ENCODE peak calls at places on chromosomes 4 and X, in nine cellular contexts. S, U, T, C, Y, H, R, L and D are unnamed samples.

GRCh38 chr4:99693164-99693563 is 35.5 kb upstream of the C4orf54 start:
- DNase-seq in L (no peak), C (no peak), Y (no peak), R (no peak), T (no peak), U (no peak), H (no peak), S (no peak), D (no peak)

GRCh38 chr4:60865238-60865637 is 334.9 kb upstream of the ADGRL3 start:
- DNase-seq in Y (no peak), U (no peak), S (no peak), R (no peak), T (peak), C (no peak), H (no peak), L (no peak), D (no peak)

GRCh38 chr4:36255575-36255974 is 11.3 kb upstream of the ARAP2 start:
- DNase-seq in U (no peak), T (no peak), R (no peak), H (peak), S (peak), L (no peak), Y (peak), C (no peak), D (peak)

GRCh38 chrX:113962338-113962737 is 621.5 kb upstream of the HTR2C start:
- DNase-seq in T (no peak), L (no peak), C (no peak), Y (no peak), R (no peak), U (no peak), H (no peak), S (peak), D (no peak)

GRCh38 chrX:21934414-21934813 is 6.1 kb upstream of the SMS start:
- DNase-seq in U (no peak), S (no peak), T (peak), H (no peak), R (no peak), C (no peak), Y (no peak), L (no peak), D (no peak)

GRCh38 chr4:80134936-80135701 is 62.1 kb upstream of the ANTXR2 start:
- DNase-seq in T (no peak), U (peak), H (no peak), L (no peak), C (no peak), S (no peak), Y (no peak), R (no peak), D (no peak)

GRCh38 chr4:165402375-165402774 is 23.6 kb downstream of the CPE start:
- DNase-seq in H (no peak), Y (no peak), L (no peak), R (no peak), S (no peak), U (no peak), C (no peak), T (no peak), D (no peak)

GRCh38 chr4:38804654-38805295 is at the start of gene TLR1:
- DNase-seq in R (no peak), H (peak), C (no peak), S (peak), T (no peak), L (no peak), U (peak), Y (no peak), D (no peak)

GRCh38 chr4:153792893-153793227 is 4.0 kb upstream of the SFRP2 start:
- DNase-seq in Y (no peak), S (no peak), T (peak), U (no peak), L (no peak), R (no peak), C (no peak), H (no peak), D (no peak)

GRCh38 chrX:10125248-10125615 is 31.5 kb upstream of the CLCN4 start:
- DNase-seq in H (no peak), S (no peak), C (no peak), T (no peak), L (no peak), R (no peak), Y (no peak), U (no peak), D (no peak)

GRCh38 chrX:39296472-39296871 is 495.2 kb downstream of the MID1IP1 start:
- DNase-seq in Y (no peak), R (no peak), C (no peak), H (peak), L (no peak), T (no peak), S (peak), U (no peak), D (no peak)

GRCh38 chr4:1406416-1406945 is at the start of gene NKX1-1:
- DNase-seq in U (no peak), Y (no peak), S (no peak), L (no peak), R (no peak), H (no peak), T (peak), C (no peak), D (peak)

GRCh38 chrX:105882581-105883275 is 60.4 kb downstream of the NRK start:
- DNase-seq in U (peak), T (no peak), Y (no peak), R (no peak), S (no peak), C (no peak), L (no peak), H (no peak), D (no peak)

GRCh38 chr4:155666701-155667537 is at the start of gene GUCY1A1:
- DNase-seq in U (peak), H (peak), Y (no peak), R (peak), S (no peak), T (peak), L (no peak), C (peak), D (peak)

GRCh38 chr4:114561590-114561989 is 37.0 kb upstream of the UGT8 start:
- DNase-seq in R (no peak), C (no peak), T (no peak), S (no peak), Y (no peak), U (no peak), H (no peak), L (no peak), D (no peak)

GRCh38 chrX:10415704-10416001 is 204.7 kb downstream of the MID1 start:
- DNase-seq in H (no peak), C (no peak), R (no peak), L (peak), T (no peak), U (no peak), Y (no peak), S (no peak), D (no peak)

GRCh38 chr4:5967783-5968182 is 50.4 kb downstream of the C4orf50 start:
- DNase-seq in C (no peak), R (no peak), Y (no peak), L (no peak), H (no peak), U (no peak), S (no peak), T (peak), D (no peak)
- TF ChIP-seq CTCF in C (no peak), R (no peak), Y (no peak), L (no peak), H (no peak), U (no peak), S (no peak), T (peak), D (no peak)

GRCh38 chr4:139692300-139693012 is 26.8 kb downstream of the MGST2 start:
- DNase-seq in S (no peak), U (peak), L (no peak), Y (no peak), T (peak), R (no peak), C (no peak), H (peak), D (no peak)
- TF ChIP-seq CTCF in S (no peak), U (no peak), L (peak), Y (no peak), T (peak), R (no peak), C (no peak), H (peak), D (peak)

DNA sequence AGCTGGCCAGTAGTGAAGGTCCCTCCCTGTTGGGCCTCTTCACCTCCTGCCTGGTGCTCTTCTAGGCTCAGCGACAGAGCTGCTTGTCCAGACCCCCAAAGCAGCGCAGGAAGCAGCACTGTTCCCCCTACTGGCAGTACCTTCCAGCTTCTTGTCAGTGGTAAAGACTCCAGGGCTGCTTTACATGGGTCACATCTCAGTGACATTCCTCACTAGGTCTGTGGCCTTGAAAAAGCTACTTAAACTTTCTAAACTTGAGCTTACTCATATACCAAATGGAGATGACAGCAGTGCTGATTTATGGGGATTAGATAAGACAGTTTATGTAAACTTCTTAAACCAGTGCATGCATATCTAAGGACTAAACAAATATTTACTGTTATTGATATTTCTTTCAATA is 117.3 kb downstream of the FAT4 start:
- DNase-seq in Y (no peak), H (no peak), L (no peak), C (no peak), R (peak), T (peak), U (no peak), S (no peak), D (no peak)
- TF ChIP-seq CTCF in Y (no peak), H (no peak), L (peak), C (no peak), R (peak), T (peak), U (no peak), S (no peak), D (no peak)

GRCh38 chrX:36908801-36909403 is 99.3 kb upstream of the FAM47C start:
- DNase-seq in U (peak), R (no peak), H (peak), S (peak), Y (no peak), T (no peak), L (no peak), C (no peak), D (peak)
- TF ChIP-seq CTCF in U (peak), R (peak), H (peak), S (peak), Y (no peak), T (peak), L (peak), C (peak), D (peak)

DNA sequence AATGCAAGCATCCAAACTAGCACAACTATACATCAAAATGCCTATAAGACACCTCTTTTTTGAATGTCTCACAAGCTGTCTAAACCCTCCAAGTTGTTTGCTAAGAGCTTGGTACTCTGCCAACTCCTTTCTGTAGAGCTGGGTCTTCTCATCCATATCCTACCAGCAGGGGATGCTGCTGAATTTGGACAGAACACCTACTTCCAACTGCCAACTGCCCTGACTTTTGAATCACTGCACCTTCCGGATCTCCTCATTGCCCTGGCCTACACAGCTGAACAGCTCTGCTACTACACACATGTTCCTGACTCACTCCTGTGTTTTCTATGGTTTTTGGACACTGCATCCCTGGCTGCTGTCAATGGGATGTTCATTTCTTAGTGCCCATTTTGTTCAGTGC is 18.7 kb downstream of the FAM184B start:
- DNase-seq in U (no peak), L (peak), H (peak), T (no peak), Y (no peak), R (no peak), C (no peak), S (peak), D (no peak)
- TF ChIP-seq CTCF in U (no peak), L (peak), H (peak), T (peak), Y (no peak), R (no peak), C (no peak), S (peak), D (peak)

GRCh38 chr4:67918428-67918827 is 34.6 kb upstream of the TMPRSS11D start:
- DNase-seq in U (no peak), R (no peak), T (no peak), H (no peak), S (peak), L (no peak), C (no peak), Y (no peak), D (no peak)
- TF ChIP-seq CTCF in U (no peak), R (peak), T (peak), H (peak), S (peak), L (peak), C (no peak), Y (no peak), D (peak)

DNA sequence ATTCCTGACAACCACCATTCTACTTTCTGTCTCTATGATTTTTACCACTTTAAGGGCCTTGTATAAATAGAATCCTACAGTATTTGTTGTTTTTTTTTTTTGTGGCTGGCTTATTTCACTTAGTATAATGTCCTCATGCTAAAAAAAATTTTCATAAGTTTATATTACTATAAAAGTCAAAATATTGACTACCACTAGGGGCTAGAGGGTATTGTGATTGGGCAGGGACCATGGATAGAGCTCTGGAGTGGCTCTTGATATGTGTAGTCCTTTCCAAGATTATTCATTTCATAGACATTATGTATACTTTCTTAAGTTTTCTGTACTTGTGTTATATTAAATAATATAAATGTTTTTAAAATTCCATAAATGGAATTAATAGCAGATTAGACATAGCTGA is 34.6 kb downstream of the MYOZ2 start:
- DNase-seq in R (no peak), H (no peak), T (no peak), L (no peak), Y (no peak), C (no peak), S (no peak), U (no peak), D (no peak)
- TF ChIP-seq CTCF in R (no peak), H (no peak), T (peak), L (peak), Y (no peak), C (no peak), S (peak), U (no peak), D (no peak)

GRCh38 chr4:40846556-40846955 is 96.8 kb downstream of the NSUN7 start:
- DNase-seq in Y (no peak), H (no peak), L (no peak), U (no peak), S (no peak), T (no peak), C (no peak), R (no peak), D (no peak)
- TF ChIP-seq CTCF in Y (no peak), H (no peak), L (no peak), U (no peak), S (no peak), T (no peak), C (no peak), R (no peak), D (no peak)

DNA sequence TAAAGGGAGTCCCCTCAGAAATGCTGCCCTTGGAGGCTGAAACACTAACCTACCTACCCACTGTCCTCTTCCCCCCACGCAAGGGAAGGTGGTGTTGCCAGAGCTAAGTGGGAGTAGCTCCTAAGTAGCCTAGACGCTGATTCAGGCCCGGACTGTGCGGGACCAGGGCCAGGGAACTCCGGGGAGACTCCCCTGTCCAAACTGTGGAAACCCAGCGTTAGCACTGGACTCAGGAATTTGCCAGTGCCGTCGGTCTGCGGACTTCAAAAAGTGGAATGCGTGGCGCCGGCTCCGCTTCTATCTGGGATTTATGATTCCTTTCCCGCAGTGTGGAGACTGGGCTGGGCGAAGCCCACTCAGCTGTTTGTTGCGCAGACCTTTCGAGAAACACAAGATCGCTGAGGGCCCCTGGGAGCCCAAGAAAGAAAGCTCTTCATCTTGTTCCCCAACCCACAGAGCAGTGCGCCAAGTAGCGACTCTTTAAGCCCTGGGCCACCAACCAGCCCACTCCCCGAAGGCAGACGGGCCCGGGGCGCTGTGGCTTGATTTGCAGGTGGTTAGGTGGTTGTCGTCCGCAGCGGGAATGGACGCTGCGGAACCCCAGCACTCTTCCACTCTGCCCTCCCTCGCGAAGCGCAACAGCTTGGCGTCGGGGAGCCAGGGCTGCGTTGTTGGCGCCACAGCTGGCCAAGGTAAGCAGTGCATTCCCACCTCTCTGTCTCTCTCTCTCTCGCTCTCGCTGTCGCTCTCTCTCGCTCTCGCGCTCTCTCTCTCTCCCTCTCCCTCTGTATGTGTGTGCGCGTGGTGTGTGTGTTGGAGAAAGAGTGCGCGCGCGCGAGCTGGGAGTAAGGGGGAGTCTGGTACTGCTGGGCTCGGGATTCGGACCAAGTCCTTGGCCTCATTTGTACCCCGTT is 2.0 kb downstream of the TMEM255A start:
- DNase-seq in R (peak), C (peak), S (peak), H (peak), U (peak), T (peak), Y (peak), L (peak), D (peak)
- TF ChIP-seq CTCF in R (peak), C (no peak), S (peak), H (peak), U (peak), T (peak), Y (peak), L (peak), D (peak)

DNA sequence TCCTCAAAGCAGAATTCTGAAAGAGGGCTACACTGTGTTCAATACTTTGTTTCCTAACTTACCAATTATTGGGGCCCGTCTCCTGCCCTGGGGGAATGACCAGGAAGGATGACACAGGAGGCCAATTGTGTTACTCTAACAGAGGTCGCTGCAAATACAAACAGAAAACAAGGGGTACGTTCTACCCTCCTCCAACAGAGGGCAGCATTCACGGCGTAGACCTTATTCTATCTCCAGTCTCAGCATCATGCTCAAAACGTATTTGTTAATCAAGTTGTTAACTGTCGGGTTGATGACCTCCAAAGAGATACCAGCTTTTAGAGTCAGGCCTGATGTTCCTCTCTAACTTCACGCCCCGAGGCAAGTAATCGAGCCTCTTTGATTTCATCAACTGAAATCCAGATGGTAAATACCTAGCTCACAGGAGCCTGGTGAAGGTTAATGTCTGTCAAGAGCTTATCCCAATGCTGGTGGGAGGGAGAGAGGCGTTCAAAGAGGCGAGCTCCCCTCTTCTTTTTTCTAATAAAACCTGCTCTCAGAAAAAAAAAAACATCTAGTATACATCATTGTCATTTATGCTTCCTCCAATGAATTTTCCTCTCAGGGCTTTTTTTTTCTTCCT is 181.0 kb upstream of the KCNIP4 start:
- DNase-seq in C (no peak), T (peak), R (peak), L (no peak), S (no peak), Y (no peak), H (peak), U (no peak), D (no peak)
- TF ChIP-seq CTCF in C (peak), T (peak), R (peak), L (peak), S (peak), Y (no peak), H (peak), U (peak), D (peak)